ENCODE peak calls at places on chromosomes 5 and 9, in four cellular contexts. V, E, L and O are unnamed samples.

GRCh38 chr9:23596913-23597634 is 229.0 kb downstream of the ELAVL2 start:
- DNase-seq in V (no peak), E (no peak), L (no peak), O (no peak)

GRCh38 chr5:147534172-147534951 is 24.5 kb upstream of the DPYSL3 start:
- DNase-seq in V (no peak), E (no peak), L (no peak), O (no peak)

GRCh38 chr9:97983524-97984187 is 515 bp downstream of the ANP32B start:
- DNase-seq in V (peak; percentile 68), E (peak; percentile 39), L (peak; percentile 93), O (peak; percentile 82)

GRCh38 chr9:127854169-127854833 is at the start of gene ENG:
- DNase-seq in V (peak; percentile 58), E (peak; percentile 73), L (peak; percentile 89), O (no peak)

GRCh38 chr9:35828716-35829083 is at the start of gene FAM221B:
- DNase-seq in V (peak; percentile 48), E (peak; percentile 93), L (peak; percentile 89), O (no peak)

GRCh38 chr5:176596069-176596656 is 13.8 kb downstream of the GPRIN1 start:
- DNase-seq in V (no peak), E (no peak), L (no peak), O (no peak)

GRCh38 chr5:127290019-127290945 is at the start of gene MEGF10:
- DNase-seq in V (peak; percentile 42), E (peak; percentile 89), L (no peak), O (no peak)

GRCh38 chr9:125439434-125440272 is 178.0 kb downstream of the GAPVD1 start:
- DNase-seq in V (no peak), E (no peak), L (no peak), O (no peak)

GRCh38 chr9:122228191-122228905 is 409 bp downstream of the LHX6 start:
- DNase-seq in V (no peak), E (peak; percentile 57), L (no peak), O (no peak)

GRCh38 chr5:149108651-149109280 is 32.5 kb upstream of the ABLIM3 start:
- DNase-seq in V (no peak), E (no peak), L (no peak), O (no peak)

GRCh38 chr5:51960617-51961115 is 577.4 kb downstream of the ISL1 start:
- DNase-seq in V (no peak), E (no peak), L (no peak), O (no peak)

GRCh38 chr5:1727571-1727970 is 72.1 kb downstream of the MRPL36 start:
- DNase-seq in V (no peak), E (peak; percentile 58), L (peak; percentile 68), O (peak; percentile 70)

GRCh38 chr9:124110307-124110915 is 98.8 kb downstream of the LHX2 start:
- DNase-seq in V (peak; percentile 53), E (peak; percentile 88), L (no peak), O (no peak)

GRCh38 chr5:176181271-176181855 is 56.9 kb upstream of the SIMC1 start:
- DNase-seq in V (no peak), E (no peak), L (no peak), O (no peak)

GRCh38 chr5:150112211-150113046 is 26.1 kb upstream of the CSF1R start:
- DNase-seq in V (no peak), E (no peak), L (no peak), O (no peak)

GRCh38 chr9:32161209-32161608 is 223.2 kb upstream of the ACO1 start:
- DNase-seq in V (no peak), E (no peak), L (no peak), O (no peak)

GRCh38 chr9:81634915-81635516 is 54.3 kb downstream of the TLE1 start:
- DNase-seq in V (no peak), E (no peak), L (no peak), O (no peak)

GRCh38 chr5:110339399-110339798 is 387.1 kb downstream of the TMEM232 start:
- DNase-seq in V (no peak), E (peak; percentile 13), L (no peak), O (no peak)

GRCh38 chr9:35903049-35903448 is 3.0 kb upstream of the HRCT1 start:
- DNase-seq in V (no peak), E (peak; percentile 77), L (no peak), O (no peak)

GRCh38 chr5:173963867-173964429 is 25.0 kb upstream of the C5orf47 start:
- DNase-seq in V (peak; percentile 41), E (peak; percentile 92), L (no peak), O (no peak)

GRCh38 chr5:170546257-170546656 is 42.4 kb downstream of the KCNIP1 start:
- DNase-seq in V (no peak), E (no peak), L (no peak), O (no peak)

GRCh38 chr5:129459485-129460120 is 495 bp upstream of the ADAMTS19 start:
- DNase-seq in V (peak; percentile 12), E (peak; percentile 86), L (peak; percentile 68), O (no peak)

GRCh38 chr9:37191403-37192089 is 71.2 kb downstream of the ZCCHC7 start:
- DNase-seq in V (no peak), E (peak; percentile 37), L (no peak), O (no peak)

GRCh38 chr9:127981559-127982121 is 851 bp upstream of the EEIG1 start:
- DNase-seq in V (no peak), E (no peak), L (no peak), O (no peak)

GRCh38 chr5:93249651-93250289 is 331.2 kb downstream of the NR2F1-AS1 start:
- DNase-seq in V (no peak), E (no peak), L (no peak), O (no peak)

GRCh38 chr9:28720746-28721145 is 1147.5 kb upstream of the C9orf72 start:
- DNase-seq in V (no peak), E (no peak), L (no peak), O (no peak)

GRCh38 chr5:180119886-180120220 is 48.3 kb upstream of the RNF130 start:
- DNase-seq in V (no peak), E (no peak), L (no peak), O (no peak)

GRCh38 chr9:89786650-89787049 is 181.8 kb downstream of the GADD45G start:
- DNase-seq in V (peak; percentile 39), E (no peak), L (no peak), O (no peak)

GRCh38 chr9:121568541-121569265 is 69.1 kb upstream of the GGTA1 start:
- DNase-seq in V (peak; percentile 24), E (no peak), L (no peak), O (no peak)

GRCh38 chr5:115661156-115661555 is 35.3 kb upstream of the TMED7 start:
- DNase-seq in V (no peak), E (no peak), L (no peak), O (no peak)

GRCh38 chr9:29625292-29625731 is 2052.0 kb upstream of the C9orf72 start:
- DNase-seq in V (no peak), E (no peak), L (no peak), O (no peak)

GRCh38 chr5:178306430-178307225 is 74.0 kb upstream of the PHYKPL start:
- DNase-seq in V (no peak), E (no peak), L (peak; percentile 64), O (peak; percentile 45)

GRCh38 chr5:123087173-123088030 is 1.6 kb upstream of the PRDM6 start:
- DNase-seq in V (no peak), E (peak; percentile 53), L (no peak), O (no peak)

GRCh38 chr5:181199881-181200282 is 5.1 kb downstream of the TRIM7 start:
- DNase-seq in V (no peak), E (no peak), L (peak; percentile 57), O (no peak)
- H3K27me3 ChIP-seq in V (peaks cover 11% of the 10 kb centered on the region), E (peaks cover 83% of the 10 kb centered on the region), L (no peaks in the 10 kb centered on the region), O (no peaks in the 10 kb centered on the region)

GRCh38 chr5:139688712-139689413 is 40.7 kb downstream of the CXXC5 start:
- DNase-seq in V (no peak), E (peak; percentile 49), L (no peak), O (no peak)
- TF ChIP-seq POLR2AphosphoS5 in V (no peak), E (no peak), L (peak; percentile 3), O (no peak)

DNA sequence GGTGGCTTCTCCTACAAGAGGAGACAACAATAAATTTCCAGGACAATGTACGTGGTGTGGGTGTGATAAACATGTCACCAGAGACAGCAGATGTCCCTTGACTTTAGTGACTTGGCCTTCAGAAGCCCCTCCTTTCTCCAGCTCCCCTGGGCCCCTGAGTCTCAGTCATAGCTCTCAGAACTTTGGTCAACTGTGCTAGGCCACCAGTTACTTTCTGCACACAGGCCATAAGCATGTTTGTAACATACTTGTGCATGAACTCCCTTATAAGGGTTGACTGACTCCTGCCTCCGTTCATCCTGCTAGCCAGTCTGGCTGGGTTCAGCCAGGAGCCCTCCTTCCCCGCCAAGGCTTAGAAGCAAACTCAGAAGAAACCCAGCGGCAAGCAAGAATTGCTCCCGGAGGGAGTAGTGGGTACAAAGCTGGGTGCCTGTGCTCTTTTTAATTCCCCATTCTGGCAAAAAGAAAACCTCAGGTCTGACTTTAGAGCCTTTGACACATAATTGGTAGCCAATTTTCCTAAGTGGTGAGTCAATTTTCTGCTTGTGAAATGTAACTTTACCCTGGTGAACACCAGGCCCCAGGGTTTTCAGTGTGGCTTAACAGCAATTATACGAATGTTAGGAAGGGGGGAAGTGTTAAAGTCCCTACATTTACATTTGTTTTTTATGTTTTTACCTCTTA is 49.2 kb downstream of the EBF1 start:
- DNase-seq in V (no peak), E (no peak), L (no peak), O (no peak)
- H3K27me3 ChIP-seq in V (peaks cover 38% of the 10 kb centered on the region), E (peaks cover 87% of the 10 kb centered on the region), L (no peaks in the 10 kb centered on the region), O (peaks cover 41% of the 10 kb centered on the region)

GRCh38 chr9:69400470-69400869 is 75.5 kb downstream of the ENTREP1 start:
- DNase-seq in V (no peak), E (no peak), L (no peak), O (no peak)

GRCh38 chr9:69393425-69393824 is 68.4 kb downstream of the ENTREP1 start:
- DNase-seq in V (no peak), E (no peak), L (no peak), O (no peak)

GRCh38 chr9:69396759-69397158 is 71.7 kb downstream of the ENTREP1 start:
- DNase-seq in V (no peak), E (no peak), L (no peak), O (no peak)

GRCh38 chr9:69395718-69396117 is 70.7 kb downstream of the ENTREP1 start:
- DNase-seq in V (no peak), E (no peak), L (no peak), O (no peak)

DNA sequence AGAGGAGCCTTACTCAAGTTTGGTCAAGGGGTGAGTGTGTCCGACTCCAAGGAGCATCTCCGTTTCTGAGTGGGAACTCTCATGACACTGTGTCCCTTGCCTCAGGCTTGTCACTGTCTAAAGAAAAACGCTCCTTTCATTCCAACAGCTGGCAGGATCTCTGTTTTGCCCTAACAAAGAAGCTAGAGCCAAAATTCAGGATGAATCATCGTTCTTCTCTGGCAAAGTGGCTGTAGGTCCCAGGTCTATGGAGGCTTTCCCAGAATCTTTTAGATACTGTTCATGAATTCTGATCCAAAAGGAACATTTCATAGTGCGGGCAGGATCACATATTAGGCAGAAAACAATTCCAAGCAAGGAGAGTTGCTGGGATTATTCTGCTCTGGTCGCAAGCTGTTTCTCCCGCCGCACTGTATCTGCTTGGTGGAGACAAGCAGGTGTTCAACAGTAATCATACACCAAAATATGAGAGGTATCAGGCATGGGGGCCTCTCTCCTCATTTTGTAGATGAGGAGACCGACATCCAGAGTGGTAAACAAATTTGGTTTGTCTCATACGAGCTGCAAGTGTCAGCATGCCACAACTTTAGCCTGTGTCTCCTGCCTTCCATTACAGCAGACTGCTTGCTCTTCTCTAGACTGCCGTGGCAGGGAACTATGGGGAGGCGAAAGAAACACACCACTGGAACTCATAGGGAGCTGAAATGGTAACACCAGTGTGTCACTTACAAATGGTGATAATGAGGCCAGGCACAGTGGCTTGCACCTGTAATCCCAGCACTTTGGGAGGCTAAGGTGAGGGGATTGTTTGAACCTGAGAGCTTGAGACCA is 72.6 kb downstream of the ENTREP1 start:
- DNase-seq in V (no peak), E (no peak), L (no peak), O (no peak)
- TF ChIP-seq POLR2AphosphoS5 in V (no peak), E (no peak), L (no peak), O (no peak)

GRCh38 chr5:73152411-73153388 is 20.3 kb upstream of the TMEM174 start:
- DNase-seq in V (no peak), E (peak; percentile 56), L (no peak), O (no peak)
- H3K27me3 ChIP-seq in V (no peaks in the 10 kb centered on the region), E (no peaks in the 10 kb centered on the region), L (no peaks in the 10 kb centered on the region), O (no peaks in the 10 kb centered on the region)